ENCODE peak calls at places on chromosomes 1 and 21, in eight cellular contexts. One of them, this sample, is unnamed.

GRCh38 chr1:198187973-198188588 is 31.3 kb downstream of the NEK7 start:
- DNase-seq in NCI-H187: no peak
- DNase-seq in anterior cingulate cortex: no peak
- DNase-seq in RWPE1: no peak
- DNase-seq in activated T-cell treated with anti-CD3 and anti-CD28 coated beads, Interleukin-2, amount 50 U/mL, for 72 hours: no peak
- DNase-seq in activated T-helper 1 cell treated with Interleukin-2 at 50 U/mL for 16 hours: no peak
- DNase-seq in HS-27A: no peak
- DNase-seq in stimulated activated CD8-positive, alpha-beta memory T cell treated with anti-CD3 and anti-CD28 coated beads, Interleukin-12 subunit alpha, Interleukin-12 subunit beta, amount 100 ng/mL, for 1 hour: no peak
- DNase-seq in this sample: no peak

GRCh38 chr21:45486443-45487160 is 55.6 kb downstream of the SLC19A1 start:
- DNase-seq in anterior cingulate cortex: no peak
- DNase-seq in stimulated activated CD8-positive, alpha-beta memory T cell treated with anti-CD3 and anti-CD28 coated beads, Interleukin-12 subunit alpha, Interleukin-12 subunit beta, amount 100 ng/mL, for 1 hour: no peak
- DNase-seq in HS-27A: no peak
- DNase-seq in RWPE1: no peak
- DNase-seq in activated T-cell treated with anti-CD3 and anti-CD28 coated beads, Interleukin-2, amount 50 U/mL, for 72 hours: no peak
- DNase-seq in activated T-helper 1 cell treated with Interleukin-2 at 50 U/mL for 16 hours: no peak
- DNase-seq in NCI-H187: no peak
- DNase-seq in this sample: no peak

GRCh38 chr21:45383111-45383614 is 21.8 kb upstream of the COL18A1 start:
- DNase-seq in activated T-cell treated with anti-CD3 and anti-CD28 coated beads, Interleukin-2, amount 50 U/mL, for 72 hours: no peak
- DNase-seq in HS-27A: no peak
- DNase-seq in NCI-H187: no peak
- DNase-seq in RWPE1: no peak
- DNase-seq in activated T-helper 1 cell treated with Interleukin-2 at 50 U/mL for 16 hours: no peak
- DNase-seq in anterior cingulate cortex: no peak
- DNase-seq in stimulated activated CD8-positive, alpha-beta memory T cell treated with anti-CD3 and anti-CD28 coated beads, Interleukin-12 subunit alpha, Interleukin-12 subunit beta, amount 100 ng/mL, for 1 hour: no peak
- DNase-seq in this sample: no peak

GRCh38 chr1:162672678-162673259 is 40.5 kb downstream of the DDR2 start:
- DNase-seq in anterior cingulate cortex: no peak
- DNase-seq in RWPE1: no peak
- DNase-seq in NCI-H187: no peak
- DNase-seq in HS-27A: no peak
- DNase-seq in stimulated activated CD8-positive, alpha-beta memory T cell treated with anti-CD3 and anti-CD28 coated beads, Interleukin-12 subunit alpha, Interleukin-12 subunit beta, amount 100 ng/mL, for 1 hour: no peak
- DNase-seq in activated T-helper 1 cell treated with Interleukin-2 at 50 U/mL for 16 hours: no peak
- DNase-seq in activated T-cell treated with anti-CD3 and anti-CD28 coated beads, Interleukin-2, amount 50 U/mL, for 72 hours: no peak
- DNase-seq in this sample: no peak

GRCh38 chr1:155173478-155174333 is at the start of gene TRIM46:
- DNase-seq in HS-27A: peak; percentile 20
- DNase-seq in activated T-cell treated with anti-CD3 and anti-CD28 coated beads, Interleukin-2, amount 50 U/mL, for 72 hours: peak; percentile 79
- DNase-seq in activated T-helper 1 cell treated with Interleukin-2 at 50 U/mL for 16 hours: peak; percentile 39
- DNase-seq in stimulated activated CD8-positive, alpha-beta memory T cell treated with anti-CD3 and anti-CD28 coated beads, Interleukin-12 subunit alpha, Interleukin-12 subunit beta, amount 100 ng/mL, for 1 hour: no peak
- DNase-seq in RWPE1: peak; percentile 54
- DNase-seq in NCI-H187: peak; percentile 91
- DNase-seq in anterior cingulate cortex: peak; percentile 47
- DNase-seq in this sample: no peak

GRCh38 chr1:246784621-246785535 is 60.7 kb downstream of the SCCPDH start:
- DNase-seq in stimulated activated CD8-positive, alpha-beta memory T cell treated with anti-CD3 and anti-CD28 coated beads, Interleukin-12 subunit alpha, Interleukin-12 subunit beta, amount 100 ng/mL, for 1 hour: no peak
- DNase-seq in activated T-cell treated with anti-CD3 and anti-CD28 coated beads, Interleukin-2, amount 50 U/mL, for 72 hours: no peak
- DNase-seq in anterior cingulate cortex: no peak
- DNase-seq in activated T-helper 1 cell treated with Interleukin-2 at 50 U/mL for 16 hours: no peak
- DNase-seq in NCI-H187: no peak
- DNase-seq in HS-27A: no peak
- DNase-seq in RWPE1: no peak
- DNase-seq in this sample: no peak

GRCh38 chr1:42964032-42964812 is 5.6 kb upstream of the SLC2A1 start:
- DNase-seq in anterior cingulate cortex: no peak
- DNase-seq in stimulated activated CD8-positive, alpha-beta memory T cell treated with anti-CD3 and anti-CD28 coated beads, Interleukin-12 subunit alpha, Interleukin-12 subunit beta, amount 100 ng/mL, for 1 hour: no peak
- DNase-seq in activated T-cell treated with anti-CD3 and anti-CD28 coated beads, Interleukin-2, amount 50 U/mL, for 72 hours: no peak
- DNase-seq in activated T-helper 1 cell treated with Interleukin-2 at 50 U/mL for 16 hours: no peak
- DNase-seq in HS-27A: no peak
- DNase-seq in NCI-H187: no peak
- DNase-seq in RWPE1: no peak
- DNase-seq in this sample: no peak

GRCh38 chr1:185388346-185388745 is 71.3 kb upstream of the IVNS1ABP start:
- DNase-seq in activated T-helper 1 cell treated with Interleukin-2 at 50 U/mL for 16 hours: no peak
- DNase-seq in stimulated activated CD8-positive, alpha-beta memory T cell treated with anti-CD3 and anti-CD28 coated beads, Interleukin-12 subunit alpha, Interleukin-12 subunit beta, amount 100 ng/mL, for 1 hour: no peak
- DNase-seq in NCI-H187: no peak
- DNase-seq in activated T-cell treated with anti-CD3 and anti-CD28 coated beads, Interleukin-2, amount 50 U/mL, for 72 hours: no peak
- DNase-seq in HS-27A: no peak
- DNase-seq in RWPE1: no peak
- DNase-seq in anterior cingulate cortex: no peak
- DNase-seq in this sample: no peak

GRCh38 chr1:99673285-99673684 is 27.4 kb downstream of the PALMD start:
- DNase-seq in anterior cingulate cortex: no peak
- DNase-seq in HS-27A: no peak
- DNase-seq in activated T-helper 1 cell treated with Interleukin-2 at 50 U/mL for 16 hours: no peak
- DNase-seq in activated T-cell treated with anti-CD3 and anti-CD28 coated beads, Interleukin-2, amount 50 U/mL, for 72 hours: no peak
- DNase-seq in stimulated activated CD8-positive, alpha-beta memory T cell treated with anti-CD3 and anti-CD28 coated beads, Interleukin-12 subunit alpha, Interleukin-12 subunit beta, amount 100 ng/mL, for 1 hour: no peak
- DNase-seq in RWPE1: no peak
- DNase-seq in NCI-H187: no peak
- DNase-seq in this sample: no peak

GRCh38 chr21:36388835-36389234 is 3.6 kb downstream of the CHAF1B start:
- DNase-seq in activated T-cell treated with anti-CD3 and anti-CD28 coated beads, Interleukin-2, amount 50 U/mL, for 72 hours: no peak
- DNase-seq in HS-27A: no peak
- DNase-seq in stimulated activated CD8-positive, alpha-beta memory T cell treated with anti-CD3 and anti-CD28 coated beads, Interleukin-12 subunit alpha, Interleukin-12 subunit beta, amount 100 ng/mL, for 1 hour: no peak
- DNase-seq in anterior cingulate cortex: peak; percentile 16
- DNase-seq in NCI-H187: no peak
- DNase-seq in activated T-helper 1 cell treated with Interleukin-2 at 50 U/mL for 16 hours: no peak
- DNase-seq in RWPE1: peak; percentile 26
- DNase-seq in this sample: no peak